ENCODE peak calls at places on chromosomes 4 and X, in eight cellular contexts. G, A, K, B, R, J, S and E are unnamed samples.

GRCh38 chr4:155666701-155667537 is at the start of gene GUCY1A1:
- DNase-seq in G (no peak), A (peak; percentile 67), K (no peak), B (peak; percentile 54), R (peak; percentile 9), J (no peak), S (peak; percentile 19), E (peak; percentile 33)

GRCh38 chrX:13658602-13659001 is 5.7 kb downstream of the TCEANC start:
- DNase-seq in G (peak; percentile 35), A (no peak), K (peak; percentile 37), B (no peak), R (peak; percentile 13), J (no peak), S (peak; percentile 33), E (no peak)

GRCh38 chrX:53704294-53704693 is 17.8 kb upstream of the HUWE1 start:
- DNase-seq in G (no peak), A (no peak), K (no peak), B (no peak), R (no peak), J (no peak), S (no peak), E (no peak)

GRCh38 chrX:129522184-129523059 is 868 bp downstream of the SMARCA1 start:
- DNase-seq in G (peak; percentile 16), A (no peak), K (no peak), B (peak; percentile 66), R (peak; percentile 62), J (no peak), S (peak; percentile 37), E (peak; percentile 59)

GRCh38 chr4:185640809-185641675 is 105.7 kb upstream of the PDLIM3 start:
- DNase-seq in G (peak; percentile 63), A (no peak), K (peak; percentile 42), B (no peak), R (peak; percentile 19), J (no peak), S (no peak), E (no peak)

GRCh38 chr4:138639018-138639876 is 376.3 kb upstream of the NOCT start:
- DNase-seq in G (no peak), A (no peak), K (no peak), B (no peak), R (peak; percentile 14), J (no peak), S (no peak), E (no peak)

GRCh38 chrX:143701460-143701859 is 19.1 kb downstream of the SPANXN2 start:
- DNase-seq in G (no peak), A (no peak), K (no peak), B (no peak), R (no peak), J (no peak), S (no peak), E (no peak)

GRCh38 chrX:103688949-103689348 is 2.5 kb upstream of the MORF4L2 start:
- DNase-seq in G (no peak), A (no peak), K (no peak), B (no peak), R (no peak), J (no peak), S (no peak), E (no peak)

GRCh38 chr4:7781361-7781760 is 158.3 kb downstream of the AFAP1 start:
- DNase-seq in G (no peak), A (no peak), K (no peak), B (peak; percentile 31), R (no peak), J (no peak), S (no peak), E (no peak)

GRCh38 chrX:70466968-70467367 is 22.3 kb downstream of the DLG3 start:
- DNase-seq in G (no peak), A (no peak), K (no peak), B (no peak), R (no peak), J (no peak), S (no peak), E (no peak)

GRCh38 chrX:136963973-136964372 is 69.8 kb downstream of the GPR101 start:
- DNase-seq in G (no peak), A (no peak), K (no peak), B (no peak), R (no peak), J (no peak), S (no peak), E (no peak)

GRCh38 chr4:40264995-40265909 is 68.4 kb downstream of the RHOH start:
- DNase-seq in G (no peak), A (no peak), K (no peak), B (no peak), R (no peak), J (peak; percentile 77), S (no peak), E (peak; percentile 18)

GRCh38 chrX:68944211-68944610 is 115.4 kb downstream of the EFNB1 start:
- DNase-seq in G (no peak), A (peak; percentile 47), K (no peak), B (no peak), R (no peak), J (no peak), S (peak; percentile 10), E (no peak)

GRCh38 chrX:128805236-128805635 is 718.1 kb downstream of the SMARCA1 start:
- DNase-seq in G (no peak), A (no peak), K (no peak), B (no peak), R (no peak), J (no peak), S (no peak), E (no peak)

GRCh38 chr4:168153596-168154440 is 61.5 kb downstream of the ANXA10 start:
- DNase-seq in G (peak; percentile 74), A (peak; percentile 73), K (peak; percentile 65), B (no peak), R (peak; percentile 26), J (peak; percentile 71), S (peak; percentile 78), E (peak; percentile 43)
- H3K27ac ChIP-seq in G (peak overlapping the region; percentile 67), A (no peak overlapping the region), K (no peak overlapping the region), B (no peak overlapping the region), R (no peak overlapping the region), J (no peak overlapping the region), S (no peak overlapping the region), E (no peak overlapping the region)

DNA sequence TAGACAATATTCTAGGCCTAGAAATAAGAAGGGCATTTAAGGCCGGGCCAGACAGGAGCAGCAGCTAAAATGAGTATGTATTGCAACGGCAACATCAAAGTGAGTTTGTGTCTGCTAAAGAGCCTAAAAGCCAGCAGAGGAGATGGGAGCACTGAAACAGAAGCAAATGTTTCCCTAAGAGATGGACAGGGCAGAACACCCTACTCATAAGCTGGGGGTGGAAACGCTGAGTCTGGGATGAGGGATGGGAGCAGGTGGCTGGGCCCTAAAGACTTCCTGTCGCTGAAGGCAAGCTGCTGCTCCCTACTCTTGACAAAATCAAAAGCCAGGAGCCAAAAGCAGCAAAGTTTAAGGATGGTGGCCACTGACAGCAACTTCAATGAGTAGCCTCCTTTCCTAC is 40.5 kb upstream of the NAP1L5 start:
- DNase-seq in G (no peak), A (no peak), K (no peak), B (no peak), R (no peak), J (no peak), S (no peak), E (no peak)
- H3K27ac ChIP-seq in G (no peak overlapping the region), A (no peak overlapping the region), K (no peak overlapping the region), B (no peak overlapping the region), R (no peak overlapping the region), J (no peak overlapping the region), S (no peak overlapping the region), E (peak overlapping the region; percentile 58)

GRCh38 chr4:38317238-38317637 is 346.8 kb upstream of the KLF3 start:
- DNase-seq in G (no peak), A (no peak), K (no peak), B (no peak), R (no peak), J (no peak), S (no peak), E (no peak)

GRCh38 chr4:38320349-38320707 is 343.7 kb upstream of the KLF3 start:
- DNase-seq in G (no peak), A (no peak), K (no peak), B (no peak), R (no peak), J (no peak), S (no peak), E (no peak)

GRCh38 chr4:38320833-38321232 is 343.2 kb upstream of the KLF3 start:
- DNase-seq in G (no peak), A (no peak), K (no peak), B (no peak), R (no peak), J (no peak), S (no peak), E (no peak)

GRCh38 chr4:38319456-38320348 is 344.3 kb upstream of the KLF3 start:
- DNase-seq in G (no peak), A (peak; percentile 96), K (no peak), B (peak; percentile 88), R (peak; percentile 81), J (peak; percentile 83), S (peak; percentile 99), E (peak; percentile 98)

DNA sequence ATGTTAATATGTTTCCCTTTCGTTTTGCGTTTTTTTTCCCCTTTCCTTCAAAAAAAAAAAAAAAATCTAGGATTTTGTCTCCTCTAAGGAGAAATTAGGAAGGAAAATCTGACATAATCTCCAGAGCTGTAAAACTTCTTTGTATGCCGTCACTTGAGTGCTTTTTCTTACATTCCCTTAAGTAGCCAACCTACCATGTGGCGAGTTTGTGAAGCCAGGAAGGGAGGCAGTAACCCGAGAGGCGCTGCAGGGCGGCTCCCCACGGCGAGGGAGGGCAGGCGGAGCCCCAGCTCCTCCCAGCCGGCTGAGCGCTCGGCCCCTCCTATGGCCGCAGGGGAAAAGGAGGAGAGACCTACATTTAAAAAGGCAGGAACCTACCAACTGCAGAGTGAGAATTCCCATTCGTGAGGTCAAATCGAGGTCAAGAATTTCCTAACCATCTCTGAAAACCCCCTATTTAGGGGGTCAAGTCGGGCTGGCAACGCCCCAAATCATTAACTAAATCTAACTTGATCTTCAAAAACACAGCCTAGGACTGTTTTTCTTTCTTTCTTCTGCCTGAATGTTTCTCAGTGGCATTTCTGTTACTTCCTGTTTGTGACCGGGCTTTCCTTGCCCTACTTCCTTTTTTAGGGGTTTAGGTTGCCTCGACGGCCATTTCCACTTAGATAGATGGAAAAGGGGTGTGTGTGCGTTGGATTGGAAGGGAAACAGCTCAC is 345.1 kb upstream of the KLF3 start:
- DNase-seq in G (peak; percentile 85), A (peak; percentile 91), K (no peak), B (peak; percentile 80), R (peak; percentile 96), J (peak; percentile 48), S (peak; percentile 92), E (peak; percentile 91)
- H3K27ac ChIP-seq in G (peak overlapping the region; percentile 63), A (peak overlapping the region; percentile 84), K (peak overlapping the region; percentile 86), B (peak overlapping the region; percentile 69), R (peak overlapping the region; percentile 78), J (peak overlapping the region; percentile 33), S (peak overlapping the region; percentile 92), E (peak overlapping the region; percentile 85)

GRCh38 chr4:101033986-101034385 is 313.3 kb downstream of the PPP3CA start:
- DNase-seq in G (no peak), A (no peak), K (no peak), B (no peak), R (no peak), J (no peak), S (no peak), E (no peak)

GRCh38 chr4:101027721-101028120 is 319.6 kb downstream of the PPP3CA start:
- DNase-seq in G (no peak), A (no peak), K (no peak), B (no peak), R (no peak), J (no peak), S (no peak), E (no peak)

GRCh38 chr4:101035522-101035921 is 311.8 kb downstream of the PPP3CA start:
- DNase-seq in G (no peak), A (no peak), K (no peak), B (no peak), R (no peak), J (no peak), S (no peak), E (no peak)

GRCh38 chr4:101028886-101029285 is 318.4 kb downstream of the PPP3CA start:
- DNase-seq in G (no peak), A (no peak), K (no peak), B (no peak), R (no peak), J (no peak), S (no peak), E (no peak)

GRCh38 chr4:101031971-101032370 is 315.4 kb downstream of the PPP3CA start:
- DNase-seq in G (no peak), A (no peak), K (no peak), B (no peak), R (no peak), J (no peak), S (no peak), E (no peak)
- H3K27ac ChIP-seq in G (peak overlapping the region; percentile 17), A (no peak overlapping the region), K (no peak overlapping the region), B (no peak overlapping the region), R (no peak overlapping the region), J (no peak overlapping the region), S (no peak overlapping the region), E (no peak overlapping the region)